ENCODE peak calls at places on chromosome 4, in five cellular contexts. X is effector memory CD4-positive, alpha-beta T cell; O is MM.1S; A is IMR-90; F is AG04450. Z is an unnamed sample.

GRCh38 chr4:172989984-172990711 is 178.5 kb upstream of the GALNT7 start:
- DNase-seq in O (no peak), A (no peak), X (no peak), F (no peak), Z (no peak)

GRCh38 chr4:6023766-6024165 is 5.5 kb upstream of the C4orf50 start:
- DNase-seq in O (no peak), A (no peak), F (no peak), X (no peak), Z (no peak)

GRCh38 chr4:6342530-6343293 is 73.1 kb downstream of the WFS1 start:
- DNase-seq in X (no peak), A (peak; percentile 27), F (no peak), O (no peak), Z (no peak)

GRCh38 chr4:118740869-118741268 is 55.7 kb downstream of the METTL14 start:
- DNase-seq in F (no peak), X (no peak), O (peak; percentile 33), A (no peak), Z (no peak)

GRCh38 chr4:147991543-147992295 is 259.8 kb downstream of the ARHGAP10 start:
- DNase-seq in F (no peak), O (no peak), X (no peak), A (no peak), Z (no peak)

GRCh38 chr4:39337841-39338240 is 28.3 kb downstream of the RFC1 start:
- DNase-seq in F (no peak), A (no peak), O (no peak), X (no peak), Z (no peak)

GRCh38 chr4:120052840-120053239 is 13.8 kb downstream of the MAD2L1 start:
- DNase-seq in O (no peak), A (peak; percentile 99), F (peak; percentile 95), X (no peak), Z (peak; percentile 33)

GRCh38 chr4:121377065-121377464 is 3.8 kb downstream of the QRFPR start:
- DNase-seq in X (no peak), O (no peak), F (no peak), A (no peak), Z (no peak)

GRCh38 chr4:40283968-40284367 is 51.2 kb upstream of the CHRNA9 start:
- DNase-seq in O (no peak), F (no peak), X (peak; percentile 71), A (no peak), Z (no peak)

GRCh38 chr4:13430834-13431568 is 53.1 kb downstream of the RAB28 start:
- DNase-seq in O (no peak), X (no peak), A (no peak), F (no peak), Z (no peak)

GRCh38 chr4:10124167-10124930 is 7.8 kb upstream of the WDR1 start:
- DNase-seq in X (no peak), F (no peak), O (no peak), A (no peak), Z (no peak)

GRCh38 chr4:121278811-121279368 is 101.9 kb downstream of the QRFPR start:
- DNase-seq in O (no peak), X (no peak), A (peak; percentile 33), F (peak; percentile 4), Z (no peak)

GRCh38 chr4:157075811-157076577 is at the start of gene GLRB:
- DNase-seq in A (peak; percentile 11), F (no peak), X (no peak), O (no peak), Z (no peak)

GRCh38 chr4:80362578-80363181 is 27.1 kb downstream of the CFAP299 start:
- DNase-seq in X (peak; percentile 11), O (peak; percentile 16), F (no peak), A (peak; percentile 51), Z (no peak)

GRCh38 chr4:6109842-6110560 is 90.3 kb downstream of the JAKMIP1 start:
- DNase-seq in F (no peak), A (no peak), X (no peak), O (peak; percentile 45), Z (peak; percentile 12)

GRCh38 chr4:151045907-151046306 is 30.8 kb upstream of the LRBA start:
- DNase-seq in O (no peak), A (no peak), F (no peak), X (no peak), Z (no peak)

GRCh38 chr4:54908744-54909143 is 216.7 kb downstream of the KDR start:
- DNase-seq in O (no peak), X (no peak), A (no peak), F (no peak), Z (no peak)

GRCh38 chr4:88696620-88697019 is 1.0 kb downstream of the NAP1L5 start:
- DNase-seq in F (no peak), A (peak; percentile 23), X (no peak), O (no peak), Z (no peak)

GRCh38 chr4:145982791-145983190 is 44.2 kb upstream of the ZNF827 start:
- DNase-seq in X (no peak), F (no peak), A (no peak), O (no peak), Z (no peak)

GRCh38 chr4:112511294-112512118 is 4.5 kb downstream of the NEUROG2 start:
- DNase-seq in F (no peak), A (no peak), X (no peak), O (no peak), Z (no peak)

GRCh38 chr4:42892413-42892812 is at the start of gene GRXCR1:
- DNase-seq in O (no peak), X (no peak), F (no peak), A (no peak), Z (no peak)

GRCh38 chr4:8558080-8558960 is 21.9 kb upstream of the GPR78 start:
- DNase-seq in A (no peak), X (no peak), O (no peak), F (no peak), Z (no peak)

GRCh38 chr4:45662996-45663395 is 460.9 kb downstream of the GABRG1 start:
- DNase-seq in A (no peak), X (no peak), O (no peak), F (no peak), Z (peak; percentile 0)

GRCh38 chr4:42845586-42845985 is 46.9 kb upstream of the GRXCR1 start:
- DNase-seq in O (no peak), F (no peak), X (no peak), A (no peak), Z (no peak)

GRCh38 chr4:122686709-122687108 is 45.8 kb upstream of the BBS12 start:
- DNase-seq in A (no peak), O (no peak), F (no peak), X (no peak), Z (no peak)

GRCh38 chr4:124903995-124904722 is 191.6 kb upstream of the ANKRD50 start:
- DNase-seq in F (no peak), O (no peak), A (peak; percentile 68), X (no peak), Z (no peak)

GRCh38 chr4:1230316-1230715 is 18.6 kb downstream of the CTBP1 start:
- DNase-seq in A (no peak), X (no peak), F (no peak), O (no peak), Z (no peak)

GRCh38 chr4:52369649-52370048 is 289.5 kb downstream of the USP46 start:
- DNase-seq in O (no peak), X (no peak), F (no peak), A (no peak), Z (peak; percentile 5)

GRCh38 chr4:77349796-77350195 is 192.8 kb downstream of the CCNG2 start:
- DNase-seq in F (no peak), A (no peak), O (no peak), X (no peak), Z (peak; percentile 65)

GRCh38 chr4:61442936-61443335 is 242.8 kb downstream of the ADGRL3 start:
- DNase-seq in F (no peak), X (no peak), O (no peak), A (no peak), Z (no peak)

GRCh38 chr4:113101669-113102068 is 52.2 kb downstream of the ANK2 start:
- DNase-seq in O (no peak), F (no peak), A (peak; percentile 5), X (no peak), Z (no peak)

GRCh38 chr4:147332101-147332500 is 148.8 kb upstream of the EDNRA start:
- DNase-seq in F (no peak), A (no peak), O (no peak), X (no peak), Z (no peak)

GRCh38 chr4:4640692-4641091 is 98.8 kb upstream of the STX18 start:
- DNase-seq in A (no peak), F (no peak), X (no peak), O (no peak), Z (no peak)

GRCh38 chr4:17817027-17817426 is 6.2 kb downstream of the NCAPG start:
- DNase-seq in A (peak; percentile 78), X (no peak), O (peak; percentile 65), F (peak; percentile 47), Z (no peak)

GRCh38 chr4:168059251-168059650 is 33.1 kb upstream of the ANXA10 start:
- DNase-seq in A (peak; percentile 72), O (no peak), X (no peak), F (peak; percentile 15), Z (no peak)

GRCh38 chr4:56570041-56570440 is 64.5 kb downstream of the ARL9 start:
- DNase-seq in A (peak; percentile 47), X (no peak), O (no peak), F (no peak), Z (no peak)
- H3K27ac ChIP-seq in A (no peak overlapping the region), X (no peak overlapping the region), O (no peak overlapping the region), F (no peak overlapping the region), Z (no peak overlapping the region)

DNA sequence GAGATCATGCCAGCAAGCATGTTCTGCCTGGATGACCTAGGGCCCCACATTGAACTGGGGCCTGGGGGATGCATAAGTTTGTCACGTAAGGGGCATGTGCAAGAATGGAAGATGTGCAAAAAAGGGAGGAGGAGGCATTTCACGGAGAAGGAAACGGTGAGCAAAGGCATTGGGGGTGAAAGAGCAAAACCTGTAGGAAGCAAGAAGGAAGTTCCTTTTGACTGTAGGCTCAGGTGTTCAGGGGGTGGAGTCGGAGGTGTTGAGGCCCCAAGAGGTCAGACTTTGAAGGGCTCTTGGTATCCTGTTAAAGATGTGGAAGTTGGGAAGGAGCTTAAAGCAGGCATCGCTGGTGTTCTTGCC is 625 bp upstream of the SCARB2 start:
- DNase-seq in O (peak; percentile 65), A (no peak), X (no peak), F (no peak), Z (no peak)
- H3K27ac ChIP-seq in O (peak overlapping the region; percentile 88), A (peak overlapping the region; percentile 91), X (peak overlapping the region; percentile 81), F (peak overlapping the region; percentile 93), Z (peak overlapping the region; percentile 87)

DNA sequence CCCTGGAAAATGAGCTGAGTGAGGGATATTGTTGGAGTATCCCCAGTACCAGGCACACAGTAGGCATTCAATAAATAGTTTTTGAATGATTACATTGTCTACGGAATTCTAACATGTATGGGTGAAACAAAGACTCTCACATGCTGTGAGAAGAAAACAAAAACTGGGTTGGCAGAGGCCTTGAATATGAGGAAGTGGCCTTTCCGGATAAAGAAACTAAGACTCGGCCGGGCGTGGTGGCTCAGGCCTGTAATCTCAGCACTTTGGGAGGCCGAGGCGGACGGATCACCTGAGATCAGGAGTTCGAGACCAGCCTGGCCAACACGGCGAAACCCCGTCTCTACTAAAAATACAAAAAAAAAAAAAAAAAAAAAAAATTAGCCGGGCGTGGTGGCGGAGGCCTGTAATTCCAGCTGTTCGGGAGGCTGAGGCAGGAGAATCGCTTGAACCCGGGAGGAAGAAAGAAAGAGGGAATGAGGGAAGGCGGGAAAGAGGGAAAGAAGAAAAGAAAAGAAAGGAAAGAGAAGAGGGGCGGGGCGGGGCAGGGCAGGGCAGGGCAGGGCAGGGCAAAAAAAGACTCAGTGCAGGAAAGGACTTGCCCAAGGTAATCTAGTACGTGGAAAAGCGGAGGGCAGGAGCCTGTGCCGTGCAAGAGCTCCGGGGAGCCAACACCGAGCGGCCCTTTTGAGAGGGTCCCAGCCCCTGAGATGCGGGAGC is 689 bp upstream of the TMA16 start:
- DNase-seq in X (no peak), F (no peak), O (peak; percentile 48), A (no peak), Z (no peak)
- H3K27ac ChIP-seq in X (peak overlapping the region; percentile 71), F (peak overlapping the region; percentile 95), O (peak overlapping the region; percentile 92), A (peak overlapping the region; percentile 71), Z (peak overlapping the region; percentile 87)

GRCh38 chr4:158805628-158806471 is 37.0 kb downstream of the FNIP2 start:
- DNase-seq in O (no peak), A (no peak), F (no peak), X (no peak), Z (peak; percentile 94)
- H3K27ac ChIP-seq in O (no peak overlapping the region), A (no peak overlapping the region), F (no peak overlapping the region), X (no peak overlapping the region), Z (peak overlapping the region; percentile 56)

Z was measured in epithelial cell of prostate.